ENCODE peak calls at places on chromosomes 3 and 15, in seven cellular contexts. W is neural progenitor cell, J is A549, B is GM23338, E is fibroblast of lung, C is mammary epithelial cell, I is K562. T is an unnamed sample. For H3K4me1, the result is how much of the 10 kb centered on the place peaks cover.

GRCh38 chr15:29990035-29990434 is 92.7 kb upstream of the GOLGA8J start:
- DNase-seq in C (no peak), E (no peak), I (no peak), B (no peak), W (no peak), J (no peak), T (no peak)

GRCh38 chr3:133578548-133579191 is 5.2 kb downstream of the CDV3 start:
- DNase-seq in W (peak), I (peak), J (peak), E (peak), C (peak), B (peak), T (no peak)

GRCh38 chr15:88118741-88119140 is 137.8 kb downstream of the NTRK3 start:
- DNase-seq in I (no peak), C (no peak), W (no peak), E (no peak), J (no peak), B (no peak), T (no peak)

GRCh38 chr3:114110439-114110838 is 53.9 kb downstream of the QTRT2 start:
- DNase-seq in E (no peak), B (peak), C (no peak), I (no peak), W (peak), J (no peak), T (no peak)

GRCh38 chr3:126004217-126004616 is 35.2 kb downstream of the ROPN1B start:
- DNase-seq in W (no peak), C (no peak), B (no peak), J (no peak), I (no peak), E (no peak), T (no peak)

GRCh38 chr3:115272036-115272824 is 125.1 kb upstream of the ZBTB20 start:
- DNase-seq in J (no peak), W (peak), B (peak), I (peak), C (peak), E (peak), T (no peak)

GRCh38 chr3:15997274-15997943 is 177.1 kb upstream of the GALNT15 start:
- DNase-seq in J (no peak), E (no peak), W (no peak), C (no peak), B (no peak), I (no peak), T (no peak)

GRCh38 chr3:188170461-188171459 is 16.8 kb downstream of the LPP start:
- DNase-seq in E (no peak), B (no peak), J (no peak), W (no peak), C (peak), I (no peak), T (no peak)

GRCh38 chr3:183564046-183564445 is 8.5 kb upstream of the KLHL6 start:
- DNase-seq in B (no peak), C (no peak), E (no peak), J (no peak), W (no peak), I (no peak), T (no peak)

GRCh38 chr15:36362508-36362907 is 216.9 kb upstream of the CDIN1 start:
- DNase-seq in B (no peak), C (no peak), W (no peak), I (no peak), J (no peak), E (no peak), T (no peak)

GRCh38 chr15:59958288-59958687 is 45.8 kb upstream of the FOXB1 start:
- DNase-seq in J (no peak), W (no peak), I (no peak), C (no peak), B (no peak), E (no peak), T (no peak)

GRCh38 chr15:59516655-59517461 is 78.9 kb downstream of the FAM81A start:
- DNase-seq in J (no peak), B (no peak), I (no peak), W (no peak), E (no peak), C (no peak), T (no peak)

GRCh38 chr3:161372321-161373260 is 1.3 kb upstream of the SPTSSB start:
- DNase-seq in E (peak), C (peak), W (peak), B (peak), J (peak), I (no peak), T (no peak)

GRCh38 chr15:68843425-68844311 is 23.0 kb upstream of the ANP32A start:
- DNase-seq in E (peak), B (peak), J (no peak), W (peak), C (no peak), I (no peak), T (no peak)

GRCh38 chr15:45027220-45027619 is 4.2 kb downstream of the SORD start:
- DNase-seq in I (no peak), C (no peak), E (no peak), B (no peak), J (no peak), W (no peak), T (no peak)

GRCh38 chr3:146125946-146126345 is 35.0 kb downstream of the PLOD2 start:
- DNase-seq in W (no peak), J (peak), E (peak), I (no peak), C (peak), B (no peak), T (no peak)

GRCh38 chr15:89087066-89087829 is 1.0 kb upstream of the ABHD2 start:
- DNase-seq in B (no peak), C (no peak), I (no peak), E (no peak), J (no peak), W (no peak), T (no peak)

GRCh38 chr3:196634851-196635250 is 4.6 kb upstream of the NRROS start:
- DNase-seq in C (no peak), B (no peak), E (no peak), W (no peak), J (no peak), I (no peak), T (peak)

GRCh38 chr3:119418641-119419040 is 44.8 kb downstream of the TMEM39A start:
- DNase-seq in J (no peak), E (no peak), B (no peak), W (no peak), C (no peak), I (peak), T (no peak)

GRCh38 chr15:39286706-39287105 is 294.2 kb upstream of the THBS1 start:
- DNase-seq in J (no peak), I (no peak), C (no peak), B (no peak), W (no peak), E (peak), T (no peak)

GRCh38 chr3:187040637-187041361 is 98.5 kb downstream of the RPL39L start:
- DNase-seq in B (no peak), E (peak), W (no peak), I (no peak), C (peak), J (no peak), T (no peak)

GRCh38 chr15:80105193-80105984 is 45.9 kb downstream of the ZFAND6 start:
- DNase-seq in E (peak), W (no peak), J (no peak), I (no peak), C (peak), B (no peak), T (no peak)

GRCh38 chr3:98333989-98334606 is 19.6 kb upstream of the OR5K4 start:
- DNase-seq in J (no peak), W (no peak), B (no peak), I (no peak), C (peak), E (peak), T (no peak)

GRCh38 chr3:127114337-127115070 is 78.4 kb upstream of the PRR23E start:
- DNase-seq in B (no peak), C (no peak), W (no peak), J (no peak), I (no peak), E (no peak), T (no peak)

GRCh38 chr3:72444642-72445223 is 403.5 kb downstream of the SHQ1 start:
- DNase-seq in E (peak), I (no peak), B (no peak), C (peak), W (no peak), J (no peak), T (no peak)
- H3K4me1 ChIP-seq in E (under half), I (under half), B (half or more), C (under half), W (under half), J (under half), T (under half)

GRCh38 chr3:67290424-67290823 is 292.3 kb downstream of the KBTBD8 start:
- DNase-seq in E (no peak), W (no peak), J (no peak), C (no peak), I (no peak), B (no peak), T (no peak)
- H3K4me2 ChIP-seq in E (no peak), W (no peak), J (no peak), C (no peak), I (no peak), B (no peak), T (no peak)

DNA sequence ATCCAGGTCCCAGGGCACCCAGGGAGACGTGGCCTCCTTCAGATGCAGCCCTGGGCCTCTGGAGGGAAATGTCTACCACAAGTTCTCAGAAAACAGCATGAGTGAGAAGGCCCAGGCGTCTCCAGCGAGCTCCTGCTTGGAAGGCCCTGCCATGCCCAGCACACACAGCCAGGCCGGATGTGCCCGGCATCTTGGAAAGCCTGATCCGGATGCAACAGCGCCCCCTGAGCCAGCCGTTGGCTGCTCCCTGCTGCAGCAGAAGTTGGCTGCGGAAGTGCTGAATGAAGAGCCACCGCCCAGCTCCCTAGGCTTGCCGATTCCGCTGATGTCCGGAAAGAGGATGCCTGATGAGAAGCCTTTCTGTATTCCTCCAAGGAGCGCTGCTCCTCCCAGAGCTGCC is 856 bp downstream of the NPAP1 start:
- DNase-seq in C (no peak), I (no peak), W (peak), E (no peak), B (peak), J (no peak), T (no peak)
- H3K4me3 ChIP-seq in C (no peak), I (no peak), W (no peak), E (no peak), B (no peak), J (no peak), T (no peak)

DNA sequence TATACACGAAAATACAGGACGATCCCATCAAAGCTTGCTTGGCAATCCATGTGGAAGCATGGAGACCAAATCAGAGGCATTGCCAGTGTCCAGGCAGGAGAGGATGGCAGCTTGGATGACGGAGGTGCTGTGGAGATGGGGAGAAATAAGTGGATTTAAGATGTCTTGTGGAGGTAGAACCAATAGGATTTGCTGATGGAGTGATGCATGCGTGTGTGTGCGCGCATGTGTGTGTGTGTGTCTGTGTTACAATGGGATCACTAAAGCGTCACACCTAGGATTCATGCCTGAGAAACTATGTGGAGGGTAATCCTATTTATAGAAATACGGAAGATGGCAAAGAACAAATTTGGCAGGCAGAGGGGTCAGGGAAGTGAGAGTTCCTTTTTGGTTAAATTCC is 64.9 kb upstream of the ARL8B start:
- DNase-seq in J (no peak), W (no peak), I (no peak), B (no peak), E (no peak), C (no peak), T (no peak)
- H3K4me1 ChIP-seq in J (under half), W (under half), I (under half), B (under half), E (under half), C (under half), T (under half)

GRCh38 chr3:149658444-149659172 is 783 bp upstream of the WWTR1 start:
- DNase-seq in J (peak), C (peak), B (peak), I (no peak), E (peak), W (peak), T (no peak)

GRCh38 chr3:149657796-149658443 is at the start of gene WWTR1:
- DNase-seq in E (peak), B (peak), I (no peak), W (peak), C (peak), J (peak), T (no peak)

GRCh38 chr3:149659173-149659468 is 1.3 kb upstream of the WWTR1 start:
- DNase-seq in W (no peak), E (peak), I (no peak), C (no peak), B (no peak), J (no peak), T (no peak)

GRCh38 chr3:149655826-149656599 is 1.8 kb downstream of the WWTR1 start:
- DNase-seq in C (no peak), W (no peak), B (no peak), J (peak), I (no peak), E (peak), T (no peak)

DNA sequence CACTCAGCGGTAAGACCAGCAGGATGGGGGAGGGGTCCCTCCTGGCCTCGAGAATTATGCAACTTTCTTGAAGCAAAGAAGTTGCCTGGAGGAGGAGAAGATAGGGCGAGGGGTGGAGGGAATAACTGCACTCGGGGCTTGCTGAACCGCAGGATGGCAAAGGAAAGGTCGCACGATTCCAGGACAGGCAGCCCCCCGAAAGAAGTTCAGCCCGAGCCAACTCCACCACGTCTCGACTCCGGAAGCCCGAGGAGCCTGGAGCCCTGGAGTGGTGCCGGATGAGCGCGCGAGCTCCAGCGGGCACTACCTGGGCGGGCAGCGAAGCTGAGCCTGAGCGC is 398 bp downstream of the WWTR1 start:
- DNase-seq in E (peak), C (no peak), W (peak), J (peak), I (no peak), B (peak), T (no peak)
- H3K4me2 ChIP-seq in E (peak), C (peak), W (peak), J (peak), I (no peak), B (peak), T (no peak)

GRCh38 chr15:99844150-99844549 is 110.9 kb upstream of the LYSMD4 start:
- DNase-seq in B (no peak), E (no peak), C (peak), I (no peak), J (no peak), W (no peak), T (no peak)

GRCh38 chr15:99845009-99845408 is 111.8 kb upstream of the LYSMD4 start:
- DNase-seq in J (no peak), E (no peak), W (no peak), C (peak), I (no peak), B (no peak), T (no peak)

GRCh38 chr15:99842071-99842470 is 108.8 kb upstream of the LYSMD4 start:
- DNase-seq in I (no peak), B (no peak), C (no peak), J (no peak), W (no peak), E (no peak), T (no peak)
- H3K4me3 ChIP-seq in I (no peak), B (no peak), C (no peak), J (no peak), W (no peak), E (no peak), T (no peak)

DNA sequence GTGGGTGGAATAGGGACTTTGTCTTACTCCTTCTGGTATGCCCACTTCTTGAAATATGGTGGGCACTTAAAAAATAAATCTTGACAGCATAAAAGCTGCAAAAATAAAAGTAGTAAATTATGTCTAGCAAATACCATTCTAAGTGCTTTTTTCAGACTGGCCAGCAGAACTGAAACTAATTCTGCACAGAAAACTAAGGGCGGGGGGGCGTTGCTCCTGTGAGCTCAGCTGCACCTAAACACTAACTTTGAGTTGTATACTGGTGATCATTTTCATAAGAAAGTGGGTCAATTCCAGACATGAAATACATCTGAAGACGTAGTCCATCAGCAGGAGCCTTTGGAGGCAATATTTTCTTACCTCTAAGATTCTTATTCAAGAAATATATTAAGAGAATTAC is 114.8 kb downstream of the WDR76 start:
- DNase-seq in I (no peak), C (no peak), J (no peak), W (no peak), B (no peak), E (no peak), T (no peak)
- H3K4me1 ChIP-seq in I (under half), C (under half), J (under half), W (under half), B (under half), E (under half), T (under half)

DNA sequence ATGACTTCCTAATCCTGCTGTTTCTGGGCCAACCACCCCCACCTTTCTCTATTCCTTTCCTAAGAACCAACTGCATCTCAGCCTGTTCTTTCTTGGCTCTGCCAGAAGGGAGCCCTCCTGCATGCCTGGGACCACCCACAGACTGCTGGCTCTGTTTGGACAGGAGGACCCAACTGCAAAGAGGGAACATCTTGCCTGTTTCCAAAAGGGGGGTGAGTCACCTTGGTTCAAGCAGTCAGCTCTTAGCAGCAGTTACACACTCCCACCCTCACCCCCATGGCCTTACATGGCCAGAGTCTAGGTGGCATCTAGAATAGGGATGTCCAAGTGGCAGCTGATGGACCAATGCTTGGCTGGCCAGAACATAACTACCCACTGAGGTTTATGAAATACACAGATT is 116.1 kb upstream of the PRICKLE2 start:
- DNase-seq in B (peak), E (no peak), W (peak), C (no peak), I (no peak), J (no peak), T (no peak)
- H3K4me2 ChIP-seq in B (no peak), E (peak), W (no peak), C (no peak), I (no peak), J (no peak), T (no peak)

DNA sequence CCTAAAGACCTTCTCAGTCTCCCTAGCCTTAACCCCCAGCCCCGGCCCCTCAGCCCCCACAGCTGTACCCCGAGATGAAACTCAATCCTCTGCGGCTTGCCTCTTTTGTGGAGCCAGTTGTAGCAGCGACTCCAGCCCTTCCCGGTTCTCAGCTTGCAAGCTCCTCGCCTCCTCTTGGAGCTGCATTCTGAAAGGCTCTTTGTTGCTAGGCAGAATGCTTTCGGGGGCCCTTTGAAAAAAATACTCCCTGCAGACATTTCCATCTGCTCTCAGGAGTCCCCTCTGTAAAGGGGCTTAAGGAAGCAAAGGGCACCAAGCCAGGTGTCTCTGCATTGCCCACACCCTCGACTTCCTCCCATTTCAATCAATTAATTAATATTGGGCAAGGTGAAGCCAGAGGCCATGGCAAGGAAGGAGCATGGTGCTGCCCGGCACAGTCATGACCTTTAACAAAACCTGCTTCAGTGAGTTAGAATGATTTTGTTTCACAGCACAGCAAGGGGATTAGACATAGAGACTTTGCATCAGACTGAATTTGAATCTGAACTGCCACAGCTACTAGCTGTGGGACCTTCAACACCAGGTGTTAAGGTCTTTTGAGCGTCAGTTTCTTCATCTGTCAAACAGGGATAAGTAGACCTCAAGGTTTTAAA is 65.5 kb downstream of the SRGAP3 start:
- DNase-seq in C (no peak), I (no peak), E (no peak), B (peak), W (peak), J (no peak), T (no peak)
- H3K4me3 ChIP-seq in C (no peak), I (no peak), E (no peak), B (no peak), W (peak), J (no peak), T (no peak)

DNA sequence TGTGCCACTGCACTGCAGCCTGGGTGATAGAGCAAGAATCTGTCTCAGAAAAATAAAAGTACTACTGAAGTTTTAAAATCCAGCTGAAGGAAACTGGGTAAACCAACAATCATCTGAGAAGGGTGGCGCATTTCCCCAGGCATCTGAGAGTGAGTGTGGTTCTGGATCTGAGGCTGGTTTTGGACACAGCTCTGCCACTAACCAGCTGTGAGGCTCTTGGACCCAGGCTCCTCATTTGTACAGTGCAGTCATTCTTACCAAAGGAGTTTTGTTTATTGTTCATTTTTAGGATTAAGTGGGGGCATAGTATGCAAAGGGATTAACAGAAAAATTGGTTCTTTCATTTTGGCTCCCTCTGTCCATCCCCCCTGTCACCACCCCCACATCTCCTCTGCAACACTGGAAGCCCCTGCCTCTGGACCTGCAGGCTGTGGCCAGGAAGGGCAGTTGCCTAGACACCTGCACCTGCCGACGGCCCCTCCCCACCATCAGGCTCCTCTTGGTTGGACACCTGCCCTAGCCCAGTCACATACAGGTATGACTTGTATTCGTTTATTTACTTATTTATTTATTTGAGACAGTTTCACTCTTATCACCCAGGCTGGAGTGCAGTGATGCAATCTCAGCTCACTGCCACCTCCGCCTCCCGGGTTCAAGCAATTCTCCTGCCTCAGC is 8.8 kb downstream of the NUP210 start:
- DNase-seq in B (no peak), I (no peak), C (no peak), W (no peak), E (no peak), J (no peak), T (no peak)
- H3K4me1 ChIP-seq in B (under half), I (under half), C (under half), W (under half), E (under half), J (under half), T (under half)